ENCODE peak calls at places on chromosomes 16 and 17, in nine cellular contexts. A is stomach; Q is iris pigment epithelial cell; Y is stimulated activated CD4-positive, alpha-beta T cell treated with anti-CD3 and anti-CD28 coated beads, Interleukin-15, amount 100 ng/mL, for 1 hour; H is left colon; M is kidney glomerular epithelial cell; W is ACHN; T is breast epithelium; L is stimulated activated naive CD8-positive, alpha-beta T cell treated with anti-CD3 and anti-CD28 coated beads, Interleukin-15, amount 100 ng/mL, for 72 hours. B is an unnamed sample.
A peak's percentile ranks its signal among the peaks of the same experiment; 100 is the strongest.

GRCh38 chr16:20904507-20905079 is 4.0 kb downstream of the LYRM1 start:
- DNase-seq in Y (no peak), M (peak; percentile 55), Q (peak; percentile 83), A (peak; percentile 30), L (peak; percentile 10), W (no peak), H (no peak), T (no peak), B (peak; percentile 72)

GRCh38 chr16:23222929-23223328 is 40.4 kb downstream of the SCNN1G start:
- DNase-seq in T (no peak), H (no peak), M (no peak), W (no peak), Q (no peak), Y (no peak), L (no peak), A (no peak), B (no peak)

GRCh38 chr17:56867948-56868376 is 34.0 kb downstream of the DGKE start:
- DNase-seq in T (no peak), A (no peak), Y (no peak), H (no peak), Q (peak; percentile 19), W (no peak), M (no peak), L (no peak), B (peak; percentile 71)

GRCh38 chr17:56599093-56599492 is 5.6 kb downstream of the NOG start:
- DNase-seq in Q (no peak), H (no peak), L (peak; percentile 11), M (no peak), T (no peak), W (no peak), A (no peak), Y (no peak), B (no peak)

GRCh38 chr17:73952498-73953205 is 250.8 kb upstream of the RPL38 start:
- DNase-seq in L (peak; percentile 48), Y (peak; percentile 4), W (no peak), A (peak; percentile 36), M (no peak), T (no peak), H (peak; percentile 52), Q (no peak), B (no peak)

GRCh38 chr17:52276609-52277008 is 118.1 kb upstream of the CA10 start:
- DNase-seq in T (no peak), A (no peak), M (no peak), Q (no peak), Y (no peak), H (no peak), L (no peak), W (no peak), B (no peak)

GRCh38 chr16:554297-554621 is 5.9 kb upstream of the PRR35 start:
- DNase-seq in H (no peak), W (no peak), Q (no peak), L (no peak), Y (no peak), A (no peak), M (no peak), T (no peak), B (no peak)

GRCh38 chr17:81164464-81165245 is 652 bp upstream of the PVALEF start:
- DNase-seq in A (peak; percentile 53), L (no peak), W (no peak), T (no peak), H (no peak), Y (no peak), M (no peak), Q (no peak), B (no peak)

GRCh38 chr16:85136213-85136704 is 24.0 kb upstream of the CIBAR2 start:
- DNase-seq in T (peak; percentile 43), L (no peak), Y (no peak), A (no peak), M (no peak), W (no peak), H (peak; percentile 50), Q (no peak), B (peak; percentile 46)

GRCh38 chr16:4141604-4142003 is 25.4 kb upstream of the ADCY9 start:
- DNase-seq in Y (no peak), Q (no peak), W (no peak), H (no peak), M (no peak), A (no peak), L (no peak), T (no peak), B (no peak)

GRCh38 chr16:24668481-24669001 is 60.9 kb upstream of the TNRC6A start:
- DNase-seq in A (no peak), H (no peak), Q (peak; percentile 65), Y (no peak), L (no peak), T (no peak), W (no peak), M (peak; percentile 54), B (peak; percentile 57)

GRCh38 chr16:58348986-58349385 is 43.3 kb upstream of the GINS3 start:
- DNase-seq in L (no peak), Q (no peak), M (no peak), Y (no peak), T (no peak), W (no peak), A (no peak), H (no peak), B (peak; percentile 9)

GRCh38 chr16:48734220-48734619 is 124.2 kb upstream of the N4BP1 start:
- DNase-seq in Q (no peak), T (no peak), M (no peak), W (no peak), L (no peak), A (no peak), Y (no peak), H (no peak), B (no peak)

GRCh38 chr17:28551421-28552186 is 820 bp downstream of the UNC119 start:
- DNase-seq in M (peak; percentile 14), Q (no peak), L (no peak), H (peak; percentile 26), Y (no peak), W (peak; percentile 27), T (no peak), A (no peak), B (peak; percentile 36)

GRCh38 chr17:14784997-14785696 is 480.0 kb downstream of the PMP22 start:
- DNase-seq in A (no peak), H (no peak), Y (peak; percentile 3), M (no peak), T (no peak), L (no peak), W (no peak), Q (no peak), B (no peak)

GRCh38 chr17:81713004-81713555 is 996 bp downstream of the SLC25A10 start:
- DNase-seq in Q (no peak), T (no peak), Y (no peak), H (no peak), W (no peak), L (no peak), A (no peak), M (no peak), B (peak; percentile 27)

GRCh38 chr17:60934723-60935122 is 257.1 kb downstream of the BCAS3 start:
- DNase-seq in A (no peak), W (no peak), L (no peak), T (no peak), Q (no peak), Y (no peak), H (no peak), M (no peak), B (no peak)

GRCh38 chr17:79220715-79221291 is 146.2 kb downstream of the ENGASE start:
- DNase-seq in W (no peak), Y (no peak), L (no peak), Q (peak; percentile 5), H (no peak), A (no peak), M (no peak), T (no peak), B (no peak)

GRCh38 chr16:73546351-73546845 is 498.5 kb upstream of the ZFHX3 start:
- DNase-seq in H (no peak), T (no peak), W (no peak), Y (no peak), A (no peak), L (no peak), M (no peak), Q (no peak), B (no peak)

GRCh38 chr17:78719630-78720298 is 62.3 kb downstream of the CYTH1 start:
- DNase-seq in H (no peak), A (no peak), Y (no peak), Q (no peak), M (no peak), T (no peak), W (no peak), L (no peak), B (no peak)

GRCh38 chr17:77786740-77787505 is 171.6 kb upstream of the TNRC6C start:
- DNase-seq in L (no peak), T (no peak), H (no peak), W (no peak), A (no peak), Q (no peak), M (no peak), Y (no peak), B (no peak)

GRCh38 chr17:47721725-47722124 is 11.3 kb upstream of the TBX21 start:
- DNase-seq in A (no peak), W (no peak), Y (no peak), M (no peak), T (no peak), Q (no peak), H (no peak), L (no peak), B (no peak)

GRCh38 chr17:35022536-35023063 is 40.9 kb downstream of the RFFL start:
- DNase-seq in M (peak; percentile 100), A (peak; percentile 60), T (peak; percentile 79), Q (peak; percentile 94), H (peak; percentile 77), L (peak; percentile 63), Y (peak; percentile 41), W (peak; percentile 78), B (peak; percentile 88)

GRCh38 chr17:67469208-67469980 is 92.3 kb downstream of the PITPNC1 start:
- DNase-seq in A (no peak), L (no peak), H (no peak), M (peak; percentile 10), T (no peak), W (no peak), Y (peak; percentile 10), Q (peak; percentile 58), B (no peak)

GRCh38 chr17:44062871-44063270 is 3.6 kb downstream of the LSM12 start:
- DNase-seq in Q (no peak), M (no peak), W (no peak), A (no peak), Y (no peak), H (no peak), L (no peak), T (no peak), B (no peak)

GRCh38 chr17:81665205-81666091 is 957 bp downstream of the OXLD1 start:
- DNase-seq in T (no peak), H (peak; percentile 49), W (peak; percentile 29), Y (peak; percentile 48), M (no peak), A (no peak), L (peak; percentile 35), Q (peak; percentile 24), B (peak; percentile 28)

GRCh38 chr16:86664518-86665318 is 86.4 kb downstream of the FOXL1 start:
- DNase-seq in T (no peak), Y (peak; percentile 5), W (peak; percentile 96), M (peak; percentile 95), A (peak; percentile 49), H (peak; percentile 64), Q (peak; percentile 94), L (peak; percentile 37), B (peak; percentile 99)